ENCODE peak calls at places on chromosomes 1 and 21, in nine cellular contexts. J, A, H, D, P, Z, K, X and B are unnamed samples.

GRCh38 chr1:43537423-43538142 is 6.9 kb downstream of the PTPRF start:
- DNase-seq in J (peak), A (no peak), H (peak), D (no peak), P (no peak), Z (no peak), K (no peak), X (no peak), B (no peak)

GRCh38 chr1:210907406-210907805 is 226.5 kb downstream of the KCNH1 start:
- DNase-seq in J (no peak), A (no peak), H (peak), D (no peak), P (no peak), Z (no peak), K (no peak), X (no peak), B (no peak)

GRCh38 chr1:204775546-204775945 is 90.0 kb upstream of the LRRN2 start:
- DNase-seq in J (no peak), A (no peak), H (no peak), D (no peak), P (no peak), Z (no peak), K (no peak), X (no peak), B (no peak)

GRCh38 chr1:152654110-152654509 is 9.1 kb upstream of the LCE2D start:
- DNase-seq in J (peak), A (no peak), H (peak), D (peak), P (no peak), Z (peak), K (no peak), X (peak), B (no peak)

GRCh38 chr1:86380257-86380861 is 15.8 kb downstream of the ODF2L start:
- DNase-seq in J (peak), A (no peak), H (peak), D (no peak), P (no peak), Z (peak), K (no peak), X (peak), B (peak)

GRCh38 chr1:47978486-47978885 is 18.7 kb downstream of the TRABD2B start:
- DNase-seq in J (no peak), A (no peak), H (no peak), D (no peak), P (no peak), Z (no peak), K (no peak), X (no peak), B (no peak)

GRCh38 chr1:183191833-183192232 is 5.8 kb downstream of the LAMC2 start:
- DNase-seq in J (peak), A (no peak), H (peak), D (no peak), P (no peak), Z (no peak), K (no peak), X (peak), B (peak)

GRCh38 chr1:233868461-233868860 is 36.0 kb upstream of the SLC35F3 start:
- DNase-seq in J (peak), A (no peak), H (no peak), D (no peak), P (no peak), Z (no peak), K (no peak), X (no peak), B (no peak)

GRCh38 chr1:210250998-210251679 is 18.5 kb downstream of the SERTAD4 start:
- DNase-seq in J (peak), A (peak), H (peak), D (peak), P (peak), Z (no peak), K (peak), X (no peak), B (no peak)

GRCh38 chr21:41234574-41234973 is 66.6 kb downstream of the BACE2 start:
- DNase-seq in J (no peak), A (no peak), H (no peak), D (no peak), P (no peak), Z (no peak), K (no peak), X (no peak), B (no peak)

DNA sequence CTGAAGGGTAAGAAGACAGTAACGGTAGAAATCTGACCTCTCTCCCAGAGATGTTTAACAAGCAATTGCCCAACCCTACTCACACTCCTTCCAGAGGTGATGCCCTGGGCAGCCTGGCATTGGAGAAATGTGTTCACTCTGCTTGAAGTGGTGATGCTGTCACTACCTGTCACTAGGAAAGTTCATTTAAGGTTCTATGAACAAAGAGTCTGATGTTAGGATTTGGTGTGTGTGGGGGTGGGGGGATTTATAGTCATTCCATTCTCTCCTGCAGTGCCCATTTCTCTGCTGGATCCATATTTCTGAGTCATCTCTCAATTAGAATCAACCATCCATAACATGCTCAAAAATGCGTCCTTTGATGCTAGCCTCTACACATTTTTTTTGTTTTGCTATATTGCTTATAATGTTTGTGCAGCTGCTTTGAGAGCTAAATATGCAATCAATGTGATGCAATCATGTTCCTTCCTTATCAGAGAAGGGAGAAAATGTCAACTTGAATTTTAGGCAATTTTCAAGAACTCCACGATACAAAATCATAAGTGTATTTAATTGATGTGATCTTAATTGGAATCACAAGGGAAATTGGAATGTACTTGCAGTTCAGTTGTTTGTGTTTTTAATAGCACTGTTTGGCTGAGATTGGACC is 173.9 kb downstream of the DUSP10 start:
- DNase-seq in J (no peak), A (no peak), H (no peak), D (no peak), P (no peak), Z (no peak), K (no peak), X (no peak), B (no peak)
- TF ChIP-seq CTCF in J (no peak), A (no peak), H (no peak), D (no peak), P (no peak), Z (no peak), K (no peak), X (no peak), B (no peak)

DNA sequence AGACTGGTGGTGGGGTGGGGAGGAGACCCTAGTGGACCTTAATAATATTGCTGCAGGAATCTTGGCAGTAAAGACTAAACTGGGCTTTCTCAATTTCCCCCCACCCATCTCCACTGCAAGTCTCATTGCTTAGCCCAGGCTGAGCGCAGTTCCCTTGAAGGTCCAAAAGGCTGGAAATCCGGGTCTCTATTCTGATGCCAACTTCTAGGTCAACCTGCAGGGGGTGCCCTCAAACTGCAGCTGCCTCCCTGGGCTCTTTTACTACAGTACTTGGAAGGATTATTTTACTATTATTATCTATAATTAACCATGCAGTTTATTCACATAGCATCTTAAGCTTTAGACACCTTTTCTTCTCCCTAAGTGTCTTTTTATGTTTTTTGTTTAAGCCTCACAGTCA is 85.4 kb upstream of the WARS2 start:
- DNase-seq in J (peak), A (no peak), H (peak), D (peak), P (no peak), Z (no peak), K (no peak), X (no peak), B (no peak)
- TF ChIP-seq CTCF in J (peak), A (no peak), H (peak), D (peak), P (no peak), Z (peak), K (no peak), X (no peak), B (peak)

GRCh38 chr1:157770442-157771043 is 6.4 kb downstream of the FCRL2 start:
- DNase-seq in J (no peak), A (no peak), H (peak), D (peak), P (no peak), Z (peak), K (no peak), X (no peak), B (no peak)
- TF ChIP-seq CTCF in J (no peak), A (no peak), H (no peak), D (peak), P (no peak), Z (peak), K (no peak), X (no peak), B (peak)

GRCh38 chr1:57464756-57465155 is 40.9 kb upstream of the DAB1 start:
- DNase-seq in J (no peak), A (no peak), H (no peak), D (no peak), P (no peak), Z (no peak), K (no peak), X (no peak), B (no peak)

GRCh38 chr1:57471995-57472394 is 48.1 kb upstream of the DAB1 start:
- DNase-seq in J (no peak), A (no peak), H (no peak), D (no peak), P (no peak), Z (no peak), K (no peak), X (no peak), B (no peak)

GRCh38 chr1:57467825-57468224 is 44.0 kb upstream of the DAB1 start:
- DNase-seq in J (no peak), A (no peak), H (no peak), D (no peak), P (no peak), Z (no peak), K (no peak), X (no peak), B (no peak)

GRCh38 chr1:57470028-57470427 is 46.2 kb upstream of the DAB1 start:
- DNase-seq in J (no peak), A (no peak), H (no peak), D (no peak), P (no peak), Z (no peak), K (no peak), X (peak), B (peak)

DNA sequence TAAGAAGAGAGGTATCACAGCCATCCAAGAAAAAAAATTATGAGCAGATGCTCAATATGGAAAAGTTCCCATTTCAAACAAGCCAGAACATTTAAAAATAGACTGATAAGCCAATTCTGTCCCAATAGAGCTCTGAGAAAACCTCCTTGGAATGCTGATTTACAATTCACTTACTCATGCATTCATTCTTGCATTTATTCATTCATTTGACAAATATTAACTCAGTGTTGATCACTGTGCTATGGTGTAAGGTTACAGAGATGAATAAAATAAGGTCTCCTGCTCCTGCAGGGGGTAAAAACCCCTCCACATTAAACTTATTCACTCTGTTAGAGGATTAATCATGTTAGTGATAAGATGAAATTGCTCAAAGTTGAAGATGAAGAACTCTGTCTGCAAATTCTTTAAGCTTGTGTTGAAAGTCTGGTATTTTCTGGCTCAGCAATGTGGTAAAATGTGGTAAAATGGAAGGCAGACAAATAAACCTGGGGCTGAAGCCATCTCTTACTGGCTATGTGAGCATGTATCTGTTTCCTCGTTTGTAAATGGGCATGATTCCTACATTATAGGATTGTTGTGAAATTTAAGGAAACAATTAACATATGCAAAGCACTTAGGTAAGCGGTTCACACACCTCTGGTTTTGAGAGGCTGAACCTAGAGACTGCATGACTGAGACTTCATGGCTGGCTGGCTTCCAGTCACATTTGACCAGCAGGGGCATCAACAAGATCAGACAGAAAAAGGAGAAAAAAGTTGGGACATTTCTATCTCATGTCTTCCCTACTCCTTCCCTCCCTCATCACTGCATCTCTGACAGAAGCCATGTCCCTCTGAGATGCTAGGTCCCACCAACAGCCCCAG is 45.0 kb upstream of the DAB1 start:
- DNase-seq in J (no peak), A (no peak), H (no peak), D (no peak), P (no peak), Z (no peak), K (no peak), X (no peak), B (no peak)
- TF ChIP-seq CTCF in J (no peak), A (no peak), H (no peak), D (no peak), P (no peak), Z (no peak), K (no peak), X (no peak), B (no peak)